ENCODE peak calls at places on chromosomes 16 and 17, in seven cellular contexts. One of them, this sample, is unnamed.
A peak's percentile ranks its signal among the peaks of the same experiment; 100 is the strongest.

GRCh38 chr16:53812914-53813313 is 109.0 kb downstream of the FTO start:
- DNase-seq in BJ: no peak
- DNase-seq in AG09319: no peak
- DNase-seq in smooth muscle cell of the brain vasculature: no peak
- DNase-seq in ecto neural progenitor cell: no peak
- DNase-seq in heart left ventricle: no peak
- DNase-seq in foreskin fibroblast: no peak
- DNase-seq in this sample: no peak

GRCh38 chr17:79027925-79028491 is 4.0 kb downstream of the C1QTNF1 start:
- DNase-seq in smooth muscle cell of the brain vasculature: no peak
- DNase-seq in ecto neural progenitor cell: no peak
- DNase-seq in foreskin fibroblast: peak; percentile 65
- DNase-seq in heart left ventricle: no peak
- DNase-seq in BJ: no peak
- DNase-seq in AG09319: no peak
- DNase-seq in this sample: no peak

GRCh38 chr17:5418858-5419355 is 555 bp downstream of the NUP88 start:
- DNase-seq in smooth muscle cell of the brain vasculature: no peak
- DNase-seq in AG09319: no peak
- DNase-seq in BJ: no peak
- DNase-seq in ecto neural progenitor cell: no peak
- DNase-seq in heart left ventricle: no peak
- DNase-seq in foreskin fibroblast: peak; percentile 21
- DNase-seq in this sample: peak; percentile 41

GRCh38 chr17:79658811-79659207 is 48.0 kb upstream of the RBFOX3 start:
- DNase-seq in heart left ventricle: no peak
- DNase-seq in AG09319: no peak
- DNase-seq in smooth muscle cell of the brain vasculature: no peak
- DNase-seq in foreskin fibroblast: peak; percentile 8
- DNase-seq in BJ: no peak
- DNase-seq in ecto neural progenitor cell: peak; percentile 76
- DNase-seq in this sample: peak; percentile 32

GRCh38 chr17:27609606-27610303 is 21.2 kb upstream of the LGALS9 start:
- DNase-seq in BJ: no peak
- DNase-seq in foreskin fibroblast: peak; percentile 51
- DNase-seq in smooth muscle cell of the brain vasculature: no peak
- DNase-seq in heart left ventricle: peak; percentile 29
- DNase-seq in ecto neural progenitor cell: no peak
- DNase-seq in AG09319: peak; percentile 8
- DNase-seq in this sample: peak; percentile 50

GRCh38 chr17:17235212-17236174 is 1.5 kb downstream of the FLCN start:
- DNase-seq in AG09319: no peak
- DNase-seq in heart left ventricle: no peak
- DNase-seq in smooth muscle cell of the brain vasculature: peak; percentile 29
- DNase-seq in BJ: no peak
- DNase-seq in ecto neural progenitor cell: no peak
- DNase-seq in foreskin fibroblast: peak; percentile 13
- DNase-seq in this sample: peak; percentile 65

GRCh38 chr16:53056528-53056881 is 1.7 kb downstream of the CHD9 start:
- DNase-seq in heart left ventricle: no peak
- DNase-seq in foreskin fibroblast: peak; percentile 56
- DNase-seq in smooth muscle cell of the brain vasculature: no peak
- DNase-seq in AG09319: no peak
- DNase-seq in BJ: no peak
- DNase-seq in ecto neural progenitor cell: no peak
- DNase-seq in this sample: peak; percentile 52

GRCh38 chr16:11240636-11241473 is 15.1 kb downstream of the SOCS1 start:
- DNase-seq in AG09319: no peak
- DNase-seq in smooth muscle cell of the brain vasculature: no peak
- DNase-seq in heart left ventricle: peak; percentile 52
- DNase-seq in BJ: no peak
- DNase-seq in ecto neural progenitor cell: no peak
- DNase-seq in foreskin fibroblast: no peak
- DNase-seq in this sample: no peak

GRCh38 chr17:42054101-42054500 is 3.7 kb upstream of the C17orf113 start:
- DNase-seq in foreskin fibroblast: no peak
- DNase-seq in smooth muscle cell of the brain vasculature: no peak
- DNase-seq in AG09319: no peak
- DNase-seq in heart left ventricle: no peak
- DNase-seq in BJ: no peak
- DNase-seq in ecto neural progenitor cell: no peak
- DNase-seq in this sample: no peak

GRCh38 chr17:28878981-28879380 is 18.6 kb downstream of the FLOT2 start:
- DNase-seq in smooth muscle cell of the brain vasculature: no peak
- DNase-seq in foreskin fibroblast: peak; percentile 23
- DNase-seq in heart left ventricle: no peak
- DNase-seq in BJ: no peak
- DNase-seq in ecto neural progenitor cell: no peak
- DNase-seq in AG09319: no peak
- DNase-seq in this sample: peak; percentile 52

GRCh38 chr17:1573932-1574696 is 11.5 kb upstream of the PITPNA start:
- DNase-seq in BJ: no peak
- DNase-seq in AG09319: peak; percentile 37
- DNase-seq in heart left ventricle: peak; percentile 85
- DNase-seq in smooth muscle cell of the brain vasculature: peak; percentile 55
- DNase-seq in foreskin fibroblast: peak; percentile 56
- DNase-seq in ecto neural progenitor cell: peak; percentile 91
- DNase-seq in this sample: peak; percentile 78

This sample was measured in PC-3.